ENCODE peak calls at places on chromosomes 11 and 22, in four cellular contexts. U is heart right ventricle, R is uterus, I is DND-41. D is an unnamed sample. For H3K9me3, the result is how much of the 10 kb centered on the place peaks cover.

GRCh38 chr11:65844231-65844872 is 10.6 kb downstream of the SNX32 start:
- DNase-seq in U (no peak), I (no peak), R (no peak), D (no peak)

GRCh38 chr22:20953668-20954500 is 13.2 kb upstream of the AIFM3 start:
- DNase-seq in U (no peak), I (no peak), R (no peak), D (no peak)

GRCh38 chr11:113675565-113675964 is 30.5 kb downstream of the TMPRSS5 start:
- DNase-seq in U (no peak), I (no peak), R (no peak), D (no peak)

GRCh38 chr11:86632499-86633269 is 39.7 kb downstream of the ME3 start:
- DNase-seq in I (no peak), U (no peak), R (no peak), D (no peak)

GRCh38 chr11:47895035-47895434 is 46.9 kb upstream of the NUP160 start:
- DNase-seq in R (no peak), I (no peak), U (no peak), D (no peak)

GRCh38 chr11:128828350-128828749 is 38.7 kb downstream of the KCNJ1 start:
- DNase-seq in R (no peak), U (no peak), I (no peak), D (no peak)

GRCh38 chr22:45553333-45554039 is 50.8 kb downstream of the FBLN1 start:
- DNase-seq in R (peak), U (peak), I (peak), D (peak)

GRCh38 chr11:43996318-43996717 is 51.5 kb upstream of the ACCSL start:
- DNase-seq in R (no peak), I (no peak), U (no peak), D (no peak)

GRCh38 chr11:39777035-39777434 is 1682.4 kb downstream of the LRRC4C start:
- DNase-seq in I (no peak), R (no peak), U (no peak), D (no peak)

GRCh38 chr11:118913411-118914125 is 12.2 kb downstream of the BCL9L start:
- DNase-seq in R (peak), I (peak), U (no peak), D (no peak)

GRCh38 chr11:1224491-1225385 is 1.9 kb downstream of the MUC5B start:
- DNase-seq in I (no peak), U (peak), R (no peak), D (no peak)

GRCh38 chr11:120529214-120529613 is 17.7 kb downstream of the GRIK4 start:
- DNase-seq in R (no peak), I (no peak), U (no peak), D (no peak)

GRCh38 chr11:45025716-45026492 is 75.2 kb upstream of the TP53I11 start:
- DNase-seq in U (peak), R (peak), I (peak), D (no peak)

GRCh38 chr11:34356576-34356917 is 1.3 kb downstream of the ABTB2 start:
- DNase-seq in R (peak), I (no peak), U (peak), D (no peak)

GRCh38 chr11:44927174-44927661 is 23.5 kb downstream of the TP53I11 start:
- DNase-seq in U (peak), I (peak), R (peak), D (no peak)

GRCh38 chr11:68923614-68924013 is 19.9 kb downstream of the IGHMBP2 start:
- DNase-seq in I (no peak), U (no peak), R (no peak), D (no peak)

GRCh38 chr11:1843796-1844195 is 5.0 kb downstream of the TNNI2 start:
- DNase-seq in R (no peak), I (no peak), U (no peak), D (no peak)

GRCh38 chr22:22670076-22670795 is 25.8 kb downstream of the GGTLC2 start:
- DNase-seq in R (no peak), U (no peak), I (no peak), D (no peak)

GRCh38 chr11:111910637-111911562 is 670 bp downstream of the CRYAB start:
- DNase-seq in R (no peak), I (no peak), U (no peak), D (no peak)

GRCh38 chr11:11157201-11157600 is 195.8 kb downstream of the CSNK2A3 start:
- DNase-seq in I (peak), R (no peak), U (no peak), D (peak)

GRCh38 chr22:40491990-40492631 is 121.7 kb downstream of the SGSM3 start:
- DNase-seq in R (no peak), I (no peak), U (no peak), D (no peak)

GRCh38 chr11:36103933-36104530 is 160.2 kb downstream of the LDLRAD3 start:
- DNase-seq in R (no peak), I (no peak), U (no peak), D (no peak)

GRCh38 chr11:67434395-67434881 is 3.0 kb downstream of the PTPRCAP start:
- DNase-seq in R (no peak), I (no peak), U (no peak), D (no peak)

GRCh38 chr11:63459586-63459985 is 31.4 kb downstream of the PLAAT5 start:
- DNase-seq in R (no peak), I (no peak), U (no peak), D (no peak)

GRCh38 chr11:132911186-132911585 is 621.1 kb downstream of the OPCML start:
- DNase-seq in R (no peak), U (no peak), I (no peak), D (no peak)

GRCh38 chr11:127114035-127114434 is 113.5 kb upstream of the KIRREL3 start:
- DNase-seq in U (no peak), I (no peak), R (no peak), D (no peak)

GRCh38 chr11:93997741-93998140 is 23.4 kb upstream of the HEPHL1 start:
- DNase-seq in R (no peak), U (no peak), I (no peak), D (no peak)

GRCh38 chr11:79241842-79242241 is 199.0 kb downstream of the TENM4 start:
- DNase-seq in U (no peak), R (no peak), I (no peak), D (no peak)
- H3K9me3 ChIP-seq in U (under half), R (under half), I (under half), D (under half)

DNA sequence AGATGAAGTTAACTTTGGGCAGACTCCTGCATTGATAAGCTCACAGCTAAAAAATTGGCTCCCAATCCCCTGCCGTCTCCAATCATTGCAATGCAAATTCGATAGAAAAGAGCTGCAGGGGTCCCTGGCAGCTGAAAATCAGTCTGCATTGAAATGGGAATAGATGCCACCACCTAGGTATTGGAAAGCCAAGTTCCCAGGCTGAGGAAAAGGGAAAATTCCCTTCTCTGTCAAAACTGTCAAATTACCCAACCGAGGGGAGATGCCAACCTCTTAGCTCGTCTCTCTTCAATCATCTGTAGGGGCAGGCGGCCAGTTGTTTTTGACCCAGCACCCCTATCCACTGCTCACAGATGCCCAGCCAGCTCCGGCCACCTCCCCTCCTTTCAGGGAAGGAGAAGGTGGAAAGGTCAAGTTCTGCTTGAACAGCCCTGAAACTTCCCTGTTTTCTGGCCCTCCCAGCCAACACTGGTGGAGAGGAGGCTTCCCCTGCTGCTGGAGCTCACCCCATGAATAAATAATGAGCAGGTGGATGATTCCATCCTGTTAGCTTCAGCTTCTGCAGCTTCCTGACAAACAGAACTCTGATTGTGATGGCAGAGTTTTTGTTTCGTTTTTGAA is 916.3 kb downstream of the TBC1D22A start:
- DNase-seq in U (no peak), R (no peak), I (no peak), D (no peak)
- H3K9me3 ChIP-seq in U (under half), R (under half), I (under half), D (under half)

GRCh38 chr22:49232319-49233067 is 595.2 kb downstream of the BRD1 start:
- DNase-seq in I (no peak), R (no peak), U (no peak), D (no peak)
- H3K9me3 ChIP-seq in I (under half), R (under half), U (under half), D (under half)

DNA sequence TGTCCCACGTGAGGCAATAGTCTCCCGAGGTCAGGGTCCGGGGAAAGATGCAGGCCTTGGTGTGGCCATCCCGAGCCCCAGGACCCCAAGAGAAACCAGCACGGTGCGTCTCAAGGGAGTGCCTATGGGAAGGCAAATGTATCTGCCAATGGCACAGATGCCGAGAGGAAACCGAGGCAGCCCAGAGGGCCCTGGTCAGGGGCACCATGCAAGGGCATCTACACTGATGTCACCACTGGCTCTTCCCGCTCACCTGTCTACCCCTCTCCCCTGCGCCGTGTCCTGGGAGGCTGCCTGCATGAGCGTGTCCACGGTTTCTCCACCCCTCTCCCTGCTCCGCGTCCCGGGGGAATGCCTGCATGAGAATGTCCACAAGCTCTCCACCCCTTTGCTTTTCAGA is 1318.8 kb downstream of the TBC1D22A start:
- DNase-seq in I (no peak), R (no peak), U (no peak), D (no peak)
- H3K9me3 ChIP-seq in I (under half), R (under half), U (under half), D (under half)

D was measured in iPS DF 6.9.